ENCODE peak calls at places on chromosomes 2 and 18, in nine cellular contexts. V is kidney; U is neural progenitor cell; O is neuronal stem cell; H is breast epithelium; Z is OCI-LY7; G is naive thymus-derived CD4-positive, alpha-beta T cell; C is GM23338; A is astrocyte. K is an unnamed sample. For H3K4me1, the result is how much of the 10 kb centered on the place peaks cover.

GRCh38 chr2:172672999-172673726 is 62.5 kb upstream of the RAPGEF4 start:
- DNase-seq in V (no peak), U (no peak), O (no peak), H (no peak), Z (no peak), G (no peak), C (no peak), A (no peak), K (no peak)

GRCh38 chr18:21450913-21451312 is 149.6 kb downstream of the ESCO1 start:
- DNase-seq in V (no peak), U (no peak), O (no peak), H (no peak), Z (no peak), G (no peak), C (no peak), A (peak), K (no peak)

GRCh38 chr2:157777425-157777824 is 98.7 kb downstream of the ACVR1 start:
- DNase-seq in V (no peak), U (peak), O (no peak), H (no peak), Z (peak), G (peak), C (peak), A (no peak), K (peak)

GRCh38 chr2:169344736-169345506 is 17.4 kb downstream of the LRP2 start:
- DNase-seq in V (no peak), U (no peak), O (no peak), H (no peak), Z (no peak), G (no peak), C (no peak), A (no peak), K (no peak)

GRCh38 chr2:205474746-205475145 is 207.6 kb upstream of the NRP2 start:
- DNase-seq in V (no peak), U (no peak), O (no peak), H (no peak), Z (no peak), G (no peak), C (no peak), A (peak), K (no peak)

GRCh38 chr2:58700621-58701020 is 459.5 kb upstream of the FANCL start:
- DNase-seq in V (no peak), U (no peak), O (no peak), H (no peak), Z (no peak), G (no peak), C (no peak), A (no peak), K (no peak)

GRCh38 chr18:43420950-43421349 is 143.7 kb upstream of the SYT4 start:
- DNase-seq in V (no peak), U (peak), O (no peak), H (no peak), Z (no peak), G (no peak), C (peak), A (no peak), K (peak)

GRCh38 chr2:88545118-88545517 is 82.1 kb downstream of the EIF2AK3 start:
- DNase-seq in V (no peak), U (peak), O (no peak), H (no peak), Z (peak), G (no peak), C (peak), A (no peak), K (no peak)

GRCh38 chr2:151977631-151978030 is 121.2 kb downstream of the CACNB4 start:
- DNase-seq in V (no peak), U (no peak), O (no peak), H (no peak), Z (no peak), G (no peak), C (no peak), A (no peak), K (no peak)

GRCh38 chr2:174610243-174610995 is 12.8 kb upstream of the WIPF1 start:
- DNase-seq in V (no peak), U (no peak), O (no peak), H (no peak), Z (peak), G (no peak), C (no peak), A (peak), K (no peak)

GRCh38 chr18:60053747-60054304 is 154.0 kb downstream of the PMAIP1 start:
- DNase-seq in V (no peak), U (peak), O (no peak), H (no peak), Z (no peak), G (no peak), C (peak), A (peak), K (no peak)

GRCh38 chr2:165725421-165725820 is 68.6 kb downstream of the GALNT3 start:
- DNase-seq in V (no peak), U (no peak), O (no peak), H (no peak), Z (no peak), G (no peak), C (no peak), A (peak), K (no peak)

GRCh38 chr2:25230128-25230527 is 61.7 kb upstream of the POMC start:
- DNase-seq in V (no peak), U (no peak), O (no peak), H (no peak), Z (no peak), G (no peak), C (no peak), A (no peak), K (no peak)

GRCh38 chr2:170972508-170973224 is 43.6 kb downstream of the GORASP2 start:
- DNase-seq in V (no peak), U (peak), O (no peak), H (no peak), Z (no peak), G (no peak), C (no peak), A (no peak), K (no peak)

GRCh38 chr2:46829240-46829970 is 86.2 kb downstream of the MCFD2 start:
- DNase-seq in V (no peak), U (no peak), O (no peak), H (no peak), Z (no peak), G (no peak), C (no peak), A (no peak), K (no peak)

GRCh38 chr2:195697681-195698220 is 40.7 kb downstream of the SLC39A10 start:
- DNase-seq in V (no peak), U (no peak), O (no peak), H (no peak), Z (no peak), G (no peak), C (no peak), A (no peak), K (peak)
- H3K4me1 ChIP-seq in V (under half), U (under half), O (under half), H (under half), Z (under half), G (under half), C (under half), A (under half), K (under half)

GRCh38 chr2:54557601-54558187 is 101.6 kb downstream of the SPTBN1 start:
- DNase-seq in V (peak), U (peak), O (peak), H (peak), Z (peak), G (peak), C (peak), A (peak), K (no peak)

GRCh38 chr2:54556659-54557121 is 100.6 kb downstream of the SPTBN1 start:
- DNase-seq in V (no peak), U (no peak), O (no peak), H (no peak), Z (no peak), G (no peak), C (no peak), A (peak), K (no peak)

GRCh38 chr2:54553075-54553474 is 96.9 kb downstream of the SPTBN1 start:
- DNase-seq in V (no peak), U (no peak), O (no peak), H (no peak), Z (no peak), G (no peak), C (no peak), A (no peak), K (no peak)

GRCh38 chr2:54557211-54557600 is 101.1 kb downstream of the SPTBN1 start:
- DNase-seq in V (no peak), U (no peak), O (no peak), H (no peak), Z (no peak), G (no peak), C (no peak), A (no peak), K (no peak)

DNA sequence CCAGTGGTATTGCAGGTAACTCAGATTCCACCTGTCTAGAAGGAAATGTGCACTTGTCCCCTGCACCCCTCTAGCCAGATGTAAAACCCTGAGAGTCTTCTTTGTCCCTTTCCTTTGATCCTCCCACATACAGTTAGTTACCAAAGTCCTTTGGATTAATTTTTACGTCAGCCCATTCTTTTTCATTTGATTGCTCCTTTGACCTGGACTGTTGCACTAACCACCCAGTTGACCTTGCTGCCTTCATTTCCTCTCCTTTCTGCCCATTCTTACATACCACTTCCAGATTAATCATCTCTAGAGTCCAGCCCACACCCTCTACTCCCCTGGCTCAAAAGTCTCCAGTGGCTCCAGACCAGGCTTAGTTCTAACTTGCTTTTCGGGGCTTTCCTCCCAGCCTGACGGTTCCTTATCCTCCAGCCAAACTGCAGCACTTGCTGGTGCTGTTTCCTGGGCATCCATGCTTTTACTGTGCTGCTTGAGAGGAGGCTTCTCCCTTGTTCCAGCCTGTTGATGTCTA is 99.3 kb downstream of the SPTBN1 start:
- DNase-seq in V (no peak), U (no peak), O (no peak), H (no peak), Z (peak), G (no peak), C (no peak), A (no peak), K (no peak)
- H3K4me1 ChIP-seq in V (under half), U (under half), O (under half), H (under half), Z (under half), G (under half), C (under half), A (under half), K (under half)

GRCh38 chr2:234994340-234995321 is 42.8 kb downstream of the SH3BP4 start:
- DNase-seq in V (peak), U (peak), O (no peak), H (no peak), Z (peak), G (no peak), C (no peak), A (no peak), K (no peak)
- H3K4me1 ChIP-seq in V (under half), U (half or more), O (under half), H (under half), Z (under half), G (under half), C (under half), A (under half), K (under half)

DNA sequence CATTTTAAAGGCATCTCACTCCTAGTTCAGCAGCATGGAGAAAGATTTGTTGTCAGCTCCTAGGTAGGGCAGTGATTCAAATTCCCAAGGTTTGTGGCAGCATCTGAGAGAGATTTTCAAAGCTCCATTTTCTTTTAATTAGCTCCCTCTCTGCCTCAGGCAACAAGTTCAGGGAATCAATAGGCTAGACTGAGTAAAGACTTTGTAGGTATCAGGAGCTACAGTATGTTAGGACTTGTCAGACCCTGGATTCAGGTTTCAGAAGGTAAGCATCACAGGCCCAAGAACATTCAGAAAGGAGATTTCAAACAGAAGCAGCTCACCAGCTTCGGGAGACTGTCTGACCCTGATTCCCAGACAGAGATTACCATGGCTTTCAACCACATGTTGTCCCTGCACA is 273.3 kb upstream of the ERBB4 start:
- DNase-seq in V (no peak), U (no peak), O (no peak), H (no peak), Z (no peak), G (no peak), C (peak), A (no peak), K (no peak)
- H3K4me1 ChIP-seq in V (under half), U (under half), O (under half), H (under half), Z (under half), G (under half), C (under half), A (under half), K (under half)

GRCh38 chr2:64130333-64130732 is 13.9 kb downstream of the PELI1 start:
- DNase-seq in V (no peak), U (no peak), O (no peak), H (no peak), Z (no peak), G (no peak), C (no peak), A (no peak), K (no peak)

GRCh38 chr2:64135421-64135820 is 8.8 kb downstream of the PELI1 start:
- DNase-seq in V (no peak), U (no peak), O (no peak), H (no peak), Z (no peak), G (no peak), C (no peak), A (no peak), K (no peak)

GRCh38 chr2:64133354-64133753 is 10.9 kb downstream of the PELI1 start:
- DNase-seq in V (no peak), U (no peak), O (no peak), H (no peak), Z (no peak), G (no peak), C (no peak), A (no peak), K (no peak)

GRCh38 chr2:64134813-64135212 is 9.4 kb downstream of the PELI1 start:
- DNase-seq in V (no peak), U (no peak), O (no peak), H (no peak), Z (no peak), G (no peak), C (no peak), A (peak), K (no peak)

DNA sequence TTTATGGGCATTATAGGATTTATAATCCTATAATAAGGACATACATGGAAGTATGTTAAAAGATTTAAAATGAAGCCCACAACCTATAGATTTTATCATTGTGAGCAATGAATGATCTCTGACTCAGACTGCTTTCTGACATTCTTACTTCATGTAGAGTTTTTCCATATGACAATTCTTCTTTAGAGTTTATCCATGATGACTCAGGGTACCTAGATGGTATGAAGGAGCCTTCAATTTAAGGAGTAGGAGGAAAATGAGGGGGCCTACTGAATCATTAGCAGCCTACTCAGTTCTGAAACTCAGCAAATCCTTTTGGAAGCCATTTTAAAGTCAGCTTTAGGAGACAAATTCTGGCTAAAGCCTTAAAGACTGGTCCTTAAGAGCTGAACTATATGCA is 10.4 kb downstream of the PELI1 start:
- DNase-seq in V (no peak), U (no peak), O (no peak), H (no peak), Z (no peak), G (no peak), C (no peak), A (peak), K (no peak)
- H3K4me1 ChIP-seq in V (under half), U (under half), O (under half), H (under half), Z (half or more), G (under half), C (half or more), A (under half), K (under half)

GRCh38 chr2:236574000-236574399 is 4.4 kb downstream of the ACKR3 start:
- DNase-seq in V (no peak), U (no peak), O (no peak), H (no peak), Z (no peak), G (no peak), C (no peak), A (no peak), K (no peak)
- H3K4me1 ChIP-seq in V (under half), U (half or more), O (under half), H (under half), Z (under half), G (under half), C (under half), A (under half), K (under half)

DNA sequence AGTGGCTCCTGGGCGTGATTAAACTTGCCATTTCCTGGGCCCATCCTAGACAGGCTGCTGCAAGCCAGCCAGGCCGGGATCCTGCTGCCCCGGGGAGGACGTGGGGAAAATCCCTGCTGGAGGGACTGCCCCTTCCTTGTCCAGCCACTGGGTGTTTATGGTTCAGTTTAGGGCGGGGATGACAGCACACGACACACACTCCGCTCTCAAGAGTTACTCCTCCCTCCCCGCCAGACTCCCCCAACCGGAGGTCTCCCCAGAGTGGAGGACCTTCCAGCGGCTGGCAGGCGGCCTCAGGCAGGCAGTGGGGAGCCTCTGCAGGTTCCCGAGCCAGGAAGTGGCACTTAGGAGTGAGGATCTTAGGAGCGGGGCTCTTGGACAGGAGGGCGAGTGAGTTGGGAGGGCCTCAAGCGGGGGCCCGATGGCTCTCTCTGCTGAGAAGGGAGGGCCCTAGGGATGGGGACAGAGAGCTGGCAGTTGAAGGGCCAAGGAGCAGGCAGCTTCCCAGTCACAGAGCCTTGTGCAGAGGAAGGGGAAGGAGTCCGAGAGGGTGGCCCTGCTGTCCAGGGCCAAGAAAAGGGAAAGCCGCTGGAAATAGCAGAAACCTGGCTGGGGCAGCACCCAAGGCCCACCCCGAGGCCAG is 5.7 kb upstream of the GPR35 start:
- DNase-seq in V (no peak), U (no peak), O (no peak), H (no peak), Z (no peak), G (no peak), C (no peak), A (no peak), K (no peak)
- H3K4me1 ChIP-seq in V (under half), U (under half), O (under half), H (under half), Z (under half), G (under half), C (under half), A (under half), K (under half)

GRCh38 chr18:23105030-23105429 is 30.3 kb upstream of the CABLES1 start:
- DNase-seq in V (no peak), U (no peak), O (no peak), H (no peak), Z (no peak), G (no peak), C (no peak), A (no peak), K (no peak)
- H3K4me1 ChIP-seq in V (under half), U (under half), O (under half), H (under half), Z (under half), G (under half), C (under half), A (under half), K (under half)

K was measured in HAP-1.